ENCODE peak calls at places on chromosomes 13 and 19, in five cellular contexts. D is CD4-positive, alpha-beta memory T cell; U is RWPE1; T is NCI-H1092; X is Peyer's patch. P is an unnamed sample.

GRCh38 chr19:13965926-13966683 is 13.8 kb downstream of the DCAF15 start:
- DNase-seq in D (no peak), U (no peak), T (no peak), X (no peak), P (no peak)

GRCh38 chr13:48159436-48160225 is 64.7 kb upstream of the MED4 start:
- DNase-seq in D (no peak), U (peak; percentile 48), T (no peak), X (no peak), P (no peak)

GRCh38 chr19:41922220-41922576 is 6.1 kb downstream of the ERFL start:
- DNase-seq in D (no peak), U (no peak), T (no peak), X (no peak), P (no peak)

GRCh38 chr13:33125821-33126570 is 109.8 kb downstream of the KL start:
- DNase-seq in D (no peak), U (peak; percentile 92), T (no peak), X (no peak), P (peak; percentile 86)

GRCh38 chr13:50130686-50131051 is 115.4 kb downstream of the KCNRG start:
- DNase-seq in D (peak; percentile 57), U (no peak), T (no peak), X (no peak), P (no peak)

GRCh38 chr13:26656919-26657318 is 99.4 kb downstream of the WASF3 start:
- DNase-seq in D (no peak), U (no peak), T (no peak), X (no peak), P (peak; percentile 13)

GRCh38 chr13:106349080-106349841 is 186.2 kb downstream of the EFNB2 start:
- DNase-seq in D (no peak), U (peak; percentile 42), T (peak; percentile 97), X (no peak), P (no peak)

GRCh38 chr13:101838305-101838835 is 385.9 kb downstream of the ITGBL1 start:
- DNase-seq in D (no peak), U (no peak), T (no peak), X (no peak), P (no peak)

GRCh38 chr13:110915874-110916670 is 1.2 kb upstream of the ANKRD10 start:
- DNase-seq in D (peak; percentile 6), U (peak; percentile 30), T (no peak), X (no peak), P (peak; percentile 46)

GRCh38 chr13:74134226-74134776 is at the start of gene KLF12:
- DNase-seq in D (peak; percentile 91), U (peak; percentile 88), T (peak; percentile 93), X (peak; percentile 93), P (peak; percentile 87)

GRCh38 chr13:40812724-40813445 is 23.5 kb downstream of the SLC25A15 start:
- DNase-seq in D (no peak), U (peak; percentile 31), T (no peak), X (no peak), P (no peak)

GRCh38 chr19:4583961-4584669 is 24.6 kb upstream of the SEMA6B start:
- DNase-seq in D (no peak), U (no peak), T (no peak), X (no peak), P (no peak)

GRCh38 chr13:39313721-39314120 is 275.5 kb downstream of the NHLRC3 start:
- DNase-seq in D (no peak), U (peak; percentile 15), T (no peak), X (no peak), P (no peak)

GRCh38 chr19:4742717-4743646 is 19.3 kb upstream of the DPP9 start:
- DNase-seq in D (no peak), U (no peak), T (peak; percentile 96), X (no peak), P (no peak)

GRCh38 chr19:30228113-30228725 is 144.0 kb upstream of the ZNF536 start:
- DNase-seq in D (no peak), U (no peak), T (no peak), X (no peak), P (no peak)

GRCh38 chr13:26228080-26228479 is 6.0 kb upstream of the RNF6 start:
- DNase-seq in D (no peak), U (no peak), T (peak; percentile 52), X (no peak), P (no peak)

GRCh38 chr13:64529874-64530485 is 2700.2 kb downstream of the PCDH9 start:
- DNase-seq in D (no peak), U (peak; percentile 28), T (no peak), X (no peak), P (no peak)

GRCh38 chr13:40247845-40248244 is 418.6 kb downstream of the FOXO1 start:
- DNase-seq in D (no peak), U (no peak), T (no peak), X (no peak), P (no peak)

GRCh38 chr19:48321372-48321621 is 4.1 kb upstream of the EMP3 start:
- DNase-seq in D (peak; percentile 90), U (peak; percentile 96), T (peak; percentile 83), X (peak; percentile 100), P (no peak)

GRCh38 chr13:40145139-40145538 is 489.7 kb downstream of the COG6 start:
- DNase-seq in D (no peak), U (no peak), T (no peak), X (no peak), P (no peak)

GRCh38 chr13:80054806-80055205 is 286.1 kb downstream of the SPRY2 start:
- DNase-seq in D (no peak), U (no peak), T (no peak), X (no peak), P (no peak)

GRCh38 chr13:101845501-101846012 is 393.1 kb downstream of the ITGBL1 start:
- DNase-seq in D (no peak), U (no peak), T (no peak), X (no peak), P (no peak)

GRCh38 chr13:113489549-113490495 is 689 bp downstream of the DCUN1D2 start:
- DNase-seq in D (peak; percentile 27), U (peak; percentile 36), T (peak; percentile 31), X (peak; percentile 27), P (no peak)